ENCODE peak calls at places on chromosome 14, in nine cellular contexts. X is CD4-positive, CD25-positive, alpha-beta regulatory T cell; L is colonic mucosa; I is HCT116; T is ovary; M is CD4-positive, alpha-beta memory T cell; N is testis; V is SK-N-SH; R is CD8-positive, alpha-beta T cell. O is an unnamed sample.

GRCh38 chr14:51604078-51604477 is 47.6 kb upstream of the FRMD6 start:
- DNase-seq in I (no peak), R (no peak), M (no peak), T (no peak), V (no peak), N (no peak), X (no peak), L (no peak), O (no peak)

GRCh38 chr14:29064305-29064704 is 297.7 kb downstream of the FOXG1 start:
- DNase-seq in L (no peak), M (no peak), T (no peak), R (no peak), N (no peak), X (no peak), I (no peak), V (no peak), O (no peak)

GRCh38 chr14:88995437-88996198 is 171.2 kb downstream of the TTC8 start:
- DNase-seq in I (no peak), L (no peak), T (no peak), N (no peak), R (no peak), V (no peak), M (no peak), X (no peak), O (no peak)

GRCh38 chr14:83316356-83316755 is 1782.7 kb upstream of the SEL1L start:
- DNase-seq in M (no peak), X (no peak), T (no peak), I (no peak), L (no peak), V (no peak), R (no peak), N (no peak), O (no peak)

GRCh38 chr14:103279129-103280025 is 54.7 kb upstream of the EIF5 start:
- DNase-seq in I (no peak), N (peak; percentile 46), T (peak; percentile 35), M (no peak), V (peak; percentile 68), X (no peak), L (no peak), R (no peak), O (no peak)

GRCh38 chr14:40762177-40762576 is 844.5 kb upstream of the LRFN5 start:
- DNase-seq in N (no peak), V (no peak), I (no peak), L (no peak), X (no peak), M (no peak), R (no peak), T (no peak), O (no peak)

GRCh38 chr14:59305231-59305630 is 116.8 kb downstream of the DAAM1 start:
- DNase-seq in L (no peak), T (no peak), I (no peak), X (no peak), M (no peak), V (no peak), N (no peak), R (no peak), O (no peak)

GRCh38 chr14:22791302-22791701 is 23.9 kb downstream of the SLC7A7 start:
- DNase-seq in V (no peak), L (no peak), T (no peak), N (no peak), X (no peak), I (no peak), M (no peak), R (no peak), O (no peak)

GRCh38 chr14:71582705-71583104 is 349.5 kb upstream of the RGS6 start:
- DNase-seq in I (no peak), X (no peak), V (no peak), M (no peak), N (no peak), T (no peak), L (no peak), R (no peak), O (no peak)

GRCh38 chr14:61270714-61271113 is 10.4 kb downstream of the TMEM30B start:
- DNase-seq in L (no peak), N (no peak), M (no peak), X (no peak), T (no peak), I (no peak), V (no peak), R (no peak), O (no peak)

GRCh38 chr14:89137514-89138163 is 279.4 kb downstream of the FOXN3 start:
- DNase-seq in T (no peak), X (no peak), I (peak; percentile 70), L (peak; percentile 31), V (peak; percentile 29), R (no peak), N (no peak), M (no peak), O (no peak)

GRCh38 chr14:35470775-35471174 is 63.2 kb upstream of the INSM2 start:
- DNase-seq in T (no peak), N (no peak), M (no peak), V (no peak), R (no peak), I (no peak), L (no peak), X (no peak), O (peak; percentile 4)

GRCh38 chr14:61435563-61436337 is 114.4 kb downstream of the PRKCH start:
- DNase-seq in T (no peak), N (no peak), M (no peak), V (no peak), I (no peak), L (no peak), X (no peak), R (no peak), O (no peak)

GRCh38 chr14:83184531-83184930 is 1650.9 kb upstream of the SEL1L start:
- DNase-seq in N (no peak), T (no peak), R (no peak), M (no peak), I (no peak), X (no peak), V (no peak), L (no peak), O (no peak)

GRCh38 chr14:56532546-56532945 is 47.1 kb upstream of the TMEM260 start:
- DNase-seq in L (no peak), V (no peak), X (no peak), I (no peak), M (no peak), N (no peak), T (no peak), R (no peak), O (no peak)

GRCh38 chr14:59333668-59334067 is 131.5 kb downstream of the GPR135 start:
- DNase-seq in V (no peak), I (no peak), M (no peak), L (no peak), T (no peak), N (no peak), R (no peak), X (no peak), O (no peak)

GRCh38 chr14:64628940-64629403 is 75.3 kb upstream of the PLEKHG3 start:
- DNase-seq in T (no peak), L (no peak), M (no peak), N (no peak), V (peak; percentile 30), R (no peak), X (no peak), I (no peak), O (no peak)

GRCh38 chr14:64636208-64636979 is 67.8 kb upstream of the PLEKHG3 start:
- DNase-seq in M (peak; percentile 63), R (peak; percentile 58), V (peak; percentile 83), X (peak; percentile 47), L (peak; percentile 81), T (peak; percentile 57), N (peak; percentile 78), I (peak; percentile 47), O (peak; percentile 63)

GRCh38 chr14:64634558-64634957 is 69.7 kb upstream of the PLEKHG3 start:
- DNase-seq in V (no peak), M (no peak), I (no peak), R (no peak), T (no peak), N (no peak), L (no peak), X (no peak), O (no peak)

GRCh38 chr14:64630778-64631177 is 73.4 kb upstream of the PLEKHG3 start:
- DNase-seq in R (no peak), L (no peak), I (no peak), N (no peak), X (no peak), T (no peak), M (no peak), V (no peak), O (no peak)

DNA sequence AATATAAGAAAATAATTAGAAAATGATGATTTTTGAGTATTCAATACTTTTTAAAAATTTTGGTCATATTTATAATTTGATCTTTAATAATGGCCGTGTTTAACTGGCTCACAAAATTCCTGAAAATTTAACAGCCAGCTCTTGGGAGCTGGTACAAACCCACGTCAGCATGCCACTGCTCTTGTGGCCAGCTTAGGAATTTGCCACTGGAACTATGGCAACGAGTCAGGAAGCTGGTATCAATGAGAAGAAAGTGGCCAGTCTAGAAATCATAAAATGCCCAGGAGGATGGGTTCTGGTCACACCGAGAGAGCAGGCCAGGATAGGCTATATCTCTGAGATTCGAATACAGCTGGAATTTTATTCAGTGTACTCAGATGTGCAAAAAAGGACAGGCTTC is 72.2 kb upstream of the PLEKHG3 start:
- DNase-seq in R (no peak), N (no peak), X (no peak), T (no peak), M (no peak), L (no peak), V (no peak), I (no peak), O (no peak)
- H3K27me3 ChIP-seq in R (no peaks in the 10 kb centered on the region), N (no peaks in the 10 kb centered on the region), X (no peaks in the 10 kb centered on the region), T (no peaks in the 10 kb centered on the region), M (no peaks in the 10 kb centered on the region), L (no peaks in the 10 kb centered on the region), V (no peaks in the 10 kb centered on the region), I (no peaks in the 10 kb centered on the region), O (no peaks in the 10 kb centered on the region)

DNA sequence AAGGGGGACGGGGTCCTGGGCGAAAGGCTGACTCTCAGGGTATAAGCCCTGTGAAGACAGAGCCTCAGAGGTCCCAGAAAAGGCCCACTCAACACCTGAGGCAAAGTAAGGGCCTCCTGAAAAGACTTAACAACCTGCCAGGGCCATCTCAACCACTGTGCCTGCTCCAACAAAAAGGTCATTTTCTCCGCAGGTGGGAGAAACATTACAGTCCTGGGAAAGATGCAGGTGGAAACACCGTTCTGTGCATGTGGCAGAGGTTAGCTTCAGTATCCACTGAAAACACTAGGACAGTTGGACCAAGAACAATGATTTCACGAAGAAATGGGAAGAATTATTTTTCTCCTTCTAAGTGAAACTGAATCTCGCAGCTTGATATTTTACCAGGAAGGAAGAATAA is 50.9 kb downstream of the CCDC88C start:
- DNase-seq in L (no peak), I (no peak), N (no peak), X (no peak), T (no peak), V (no peak), R (no peak), M (no peak), O (no peak)
- H3K27me3 ChIP-seq in L (no peaks in the 10 kb centered on the region), I (no peaks in the 10 kb centered on the region), N (no peaks in the 10 kb centered on the region), X (no peaks in the 10 kb centered on the region), T (no peaks in the 10 kb centered on the region), V (no peaks in the 10 kb centered on the region), R (no peaks in the 10 kb centered on the region), M (no peaks in the 10 kb centered on the region), O (no peaks in the 10 kb centered on the region)

GRCh38 chr14:105411985-105412767 is 7.5 kb upstream of the MTA1 start:
- DNase-seq in L (no peak), N (no peak), I (no peak), V (peak; percentile 48), X (no peak), M (no peak), T (no peak), R (no peak), O (no peak)
- H3K27me3 ChIP-seq in L (peaks cover 22% of the 10 kb centered on the region), N (no peaks in the 10 kb centered on the region), I (no peaks in the 10 kb centered on the region), V (no peaks in the 10 kb centered on the region), X (peaks cover 5% of the 10 kb centered on the region), M (peaks cover 27% of the 10 kb centered on the region), T (no peaks in the 10 kb centered on the region), R (peaks cover 4% of the 10 kb centered on the region), O (peaks cover 8% of the 10 kb centered on the region)

GRCh38 chr14:52937869-52938268 is 13.0 kb downstream of the FERMT2 start:
- DNase-seq in V (no peak), R (no peak), M (no peak), X (no peak), L (no peak), I (no peak), N (no peak), T (no peak), O (no peak)
- H3K27me3 ChIP-seq in V (no peaks in the 10 kb centered on the region), R (no peaks in the 10 kb centered on the region), M (no peaks in the 10 kb centered on the region), X (peaks cover 8% of the 10 kb centered on the region), L (no peaks in the 10 kb centered on the region), I (no peaks in the 10 kb centered on the region), N (no peaks in the 10 kb centered on the region), T (no peaks in the 10 kb centered on the region), O (no peaks in the 10 kb centered on the region)

O was measured in iPS DF 6.9.